ENCODE peak calls at places on chromosomes 13 and 19, in four cellular contexts. One of them, this sample, is unnamed.

GRCh38 chr13:99970761-99971575 is 599 bp downstream of the ZIC5 start:
- DNase-seq in A549: no peak
- DNase-seq in K562: peak
- DNase-seq in HepG2: no peak
- DNase-seq in this sample: no peak

GRCh38 chr19:21568816-21569496 is 63.6 kb downstream of the ZNF429 start:
- DNase-seq in A549: no peak
- DNase-seq in K562: no peak
- DNase-seq in HepG2: no peak
- DNase-seq in this sample: no peak

GRCh38 chr19:47284324-47284899 is 9.7 kb downstream of the INAFM1 start:
- DNase-seq in A549: peak
- DNase-seq in K562: peak
- DNase-seq in HepG2: peak
- DNase-seq in this sample: no peak

GRCh38 chr19:32166238-32166637 is 179.2 kb upstream of the ZNF507 start:
- DNase-seq in A549: no peak
- DNase-seq in K562: no peak
- DNase-seq in HepG2: no peak
- DNase-seq in this sample: no peak

GRCh38 chr13:59318320-59318930 is 845.3 kb downstream of the DIAPH3 start:
- DNase-seq in A549: peak
- DNase-seq in K562: peak
- DNase-seq in HepG2: peak
- DNase-seq in this sample: peak

GRCh38 chr13:103351035-103351828 is 285.0 kb upstream of the SLC10A2 start:
- DNase-seq in A549: no peak
- DNase-seq in K562: no peak
- DNase-seq in HepG2: no peak
- DNase-seq in this sample: no peak

GRCh38 chr13:33722216-33722900 is 95.6 kb upstream of the RFC3 start:
- DNase-seq in A549: no peak
- DNase-seq in K562: no peak
- DNase-seq in HepG2: no peak
- DNase-seq in this sample: no peak

GRCh38 chr13:39419068-39419467 is 183.9 kb downstream of the LHFPL6 start:
- DNase-seq in A549: no peak
- DNase-seq in K562: no peak
- DNase-seq in HepG2: no peak
- DNase-seq in this sample: no peak

GRCh38 chr13:48201044-48201443 is 32.0 kb upstream of the ITM2B start:
- DNase-seq in A549: no peak
- DNase-seq in K562: no peak
- DNase-seq in HepG2: peak
- DNase-seq in this sample: no peak

GRCh38 chr19:2770055-2771013 is 12.7 kb downstream of the SGTA start:
- DNase-seq in A549: no peak
- DNase-seq in K562: no peak
- DNase-seq in HepG2: no peak
- DNase-seq in this sample: no peak

GRCh38 chr19:8367327-8368001 is 3.5 kb downstream of the ANGPTL4 start:
- DNase-seq in A549: no peak
- DNase-seq in K562: peak
- DNase-seq in HepG2: no peak
- DNase-seq in this sample: no peak

GRCh38 chr19:1101337-1101698 is 2.5 kb upstream of the GPX4 start:
- DNase-seq in A549: no peak
- DNase-seq in K562: no peak
- DNase-seq in HepG2: no peak
- DNase-seq in this sample: no peak

GRCh38 chr13:24618219-24618955 is 61.8 kb upstream of the ATP12A start:
- DNase-seq in A549: no peak
- DNase-seq in K562: no peak
- DNase-seq in HepG2: no peak
- DNase-seq in this sample: peak

GRCh38 chr13:19860884-19861655 is 2.4 kb downstream of the ZMYM5 start:
- DNase-seq in A549: no peak
- DNase-seq in K562: no peak
- DNase-seq in HepG2: peak
- DNase-seq in this sample: no peak

GRCh38 chr13:43303040-43303729 is 279.8 kb downstream of the DNAJC15 start:
- DNase-seq in A549: no peak
- DNase-seq in K562: no peak
- DNase-seq in HepG2: peak
- DNase-seq in this sample: no peak

GRCh38 chr19:6887326-6887725 is at the start of gene ADGRE1:
- DNase-seq in A549: no peak
- DNase-seq in K562: no peak
- DNase-seq in HepG2: no peak
- DNase-seq in this sample: no peak

GRCh38 chr19:48558018-48558684 is 6.2 kb downstream of the SULT2B1 start:
- DNase-seq in A549: peak
- DNase-seq in K562: peak
- DNase-seq in HepG2: peak
- DNase-seq in this sample: no peak

GRCh38 chr13:72932250-72932649 is 126.6 kb upstream of the KLF5 start:
- DNase-seq in A549: no peak
- DNase-seq in K562: no peak
- DNase-seq in HepG2: no peak
- DNase-seq in this sample: no peak

GRCh38 chr13:80975903-80976302 is 635.0 kb upstream of the SPRY2 start:
- DNase-seq in A549: no peak
- DNase-seq in K562: no peak
- DNase-seq in HepG2: peak
- DNase-seq in this sample: no peak

GRCh38 chr13:93991569-93991968 is 487.9 kb downstream of the DCT start:
- DNase-seq in A549: no peak
- DNase-seq in K562: no peak
- DNase-seq in HepG2: no peak
- DNase-seq in this sample: no peak

GRCh38 chr19:16153582-16154336 is 10.3 kb downstream of the HSH2D start:
- DNase-seq in A549: no peak
- DNase-seq in K562: peak
- DNase-seq in HepG2: no peak
- DNase-seq in this sample: no peak

GRCh38 chr13:112753868-112754267 is 64.0 kb downstream of the ATP11A start:
- DNase-seq in A549: no peak
- DNase-seq in K562: no peak
- DNase-seq in HepG2: no peak
- DNase-seq in this sample: no peak

GRCh38 chr13:42367836-42368235 is 95.9 kb downstream of the AKAP11 start:
- DNase-seq in A549: no peak
- DNase-seq in K562: no peak
- DNase-seq in HepG2: no peak
- DNase-seq in this sample: no peak

GRCh38 chr19:46704379-46705076 is 12.4 kb downstream of the PRKD2 start:
- DNase-seq in A549: peak
- DNase-seq in K562: peak
- DNase-seq in HepG2: peak
- DNase-seq in this sample: no peak

GRCh38 chr19:56080669-56081401 is 40.3 kb downstream of the ZNF787 start:
- DNase-seq in A549: peak
- DNase-seq in K562: peak
- DNase-seq in HepG2: peak
- DNase-seq in this sample: peak

GRCh38 chr13:59641758-59642157 is 522.0 kb downstream of the DIAPH3 start:
- DNase-seq in A549: no peak
- DNase-seq in K562: no peak
- DNase-seq in HepG2: no peak
- DNase-seq in this sample: no peak

GRCh38 chr13:30133976-30134375 is 173.4 kb downstream of the KATNAL1 start:
- DNase-seq in A549: no peak
- DNase-seq in K562: no peak
- DNase-seq in HepG2: no peak
- DNase-seq in this sample: no peak

GRCh38 chr19:36605101-36605838 is at the start of gene ZNF382:
- DNase-seq in A549: no peak
- DNase-seq in K562: no peak
- DNase-seq in HepG2: peak
- DNase-seq in this sample: peak
- TF ChIP-seq POLR2AphosphoS2 in A549: no peak
- TF ChIP-seq POLR2AphosphoS2 in K562: no peak
- TF ChIP-seq POLR2AphosphoS2 in HepG2: no peak
- TF ChIP-seq POLR2AphosphoS2 in this sample: peak

DNA sequence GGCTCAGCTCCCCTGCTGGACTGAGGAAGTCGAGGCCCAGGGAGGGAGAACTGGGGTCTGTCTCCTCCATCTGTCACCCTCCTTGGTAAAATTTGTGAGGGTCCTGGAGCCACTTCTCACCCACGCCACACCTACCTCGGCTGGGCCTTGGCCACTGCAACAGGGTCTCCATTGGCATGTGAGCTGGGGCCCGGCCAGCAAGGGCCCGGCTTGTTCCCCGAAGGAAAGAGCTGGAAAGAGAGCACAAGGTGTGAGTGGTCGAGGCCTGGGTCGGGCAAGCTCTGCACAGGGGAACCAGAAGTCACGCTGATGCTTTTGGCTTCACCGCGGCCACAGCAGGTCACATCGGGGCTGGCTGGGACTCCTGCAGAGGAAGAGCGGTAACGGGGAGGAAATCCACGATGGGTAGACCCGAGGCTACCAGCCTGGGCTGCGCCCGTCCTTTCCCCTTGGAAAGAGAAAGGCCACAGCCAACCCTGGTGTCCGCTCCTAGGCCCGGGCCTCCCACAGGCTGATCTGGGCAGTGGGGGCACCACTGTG is 9.0 kb downstream of the NANOS3 start:
- DNase-seq in A549: no peak
- DNase-seq in K562: no peak
- DNase-seq in HepG2: no peak
- DNase-seq in this sample: no peak
- TF ChIP-seq POLR2AphosphoS2 in A549: no peak
- TF ChIP-seq POLR2AphosphoS2 in K562: no peak
- TF ChIP-seq POLR2AphosphoS2 in HepG2: no peak
- TF ChIP-seq POLR2AphosphoS2 in this sample: no peak

DNA sequence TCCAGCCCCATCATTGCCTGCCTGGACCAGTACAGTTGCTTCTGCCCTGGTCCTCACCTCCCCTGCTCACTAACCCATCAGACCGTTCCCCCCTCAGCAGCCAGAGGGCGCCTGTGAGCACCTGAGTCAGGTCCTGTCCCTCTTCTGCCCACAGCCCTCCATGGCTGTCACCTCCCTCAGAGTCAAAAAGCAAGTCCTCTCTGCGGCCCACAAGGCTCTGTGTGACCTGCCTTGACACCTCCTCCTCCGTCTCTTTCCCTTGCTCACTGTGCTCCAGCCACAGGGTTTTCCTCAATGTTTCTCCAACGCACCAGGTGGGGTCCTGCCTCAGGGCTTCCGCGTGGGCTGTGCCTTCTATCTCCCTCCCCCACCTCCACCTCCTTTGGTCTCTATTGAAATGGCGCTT is 29.4 kb upstream of the PTPRS start:
- DNase-seq in A549: peak
- DNase-seq in K562: peak
- DNase-seq in HepG2: peak
- DNase-seq in this sample: no peak
- TF ChIP-seq POLR2AphosphoS2 in A549: no peak
- TF ChIP-seq POLR2AphosphoS2 in K562: no peak
- TF ChIP-seq POLR2AphosphoS2 in HepG2: no peak
- TF ChIP-seq POLR2AphosphoS2 in this sample: no peak

DNA sequence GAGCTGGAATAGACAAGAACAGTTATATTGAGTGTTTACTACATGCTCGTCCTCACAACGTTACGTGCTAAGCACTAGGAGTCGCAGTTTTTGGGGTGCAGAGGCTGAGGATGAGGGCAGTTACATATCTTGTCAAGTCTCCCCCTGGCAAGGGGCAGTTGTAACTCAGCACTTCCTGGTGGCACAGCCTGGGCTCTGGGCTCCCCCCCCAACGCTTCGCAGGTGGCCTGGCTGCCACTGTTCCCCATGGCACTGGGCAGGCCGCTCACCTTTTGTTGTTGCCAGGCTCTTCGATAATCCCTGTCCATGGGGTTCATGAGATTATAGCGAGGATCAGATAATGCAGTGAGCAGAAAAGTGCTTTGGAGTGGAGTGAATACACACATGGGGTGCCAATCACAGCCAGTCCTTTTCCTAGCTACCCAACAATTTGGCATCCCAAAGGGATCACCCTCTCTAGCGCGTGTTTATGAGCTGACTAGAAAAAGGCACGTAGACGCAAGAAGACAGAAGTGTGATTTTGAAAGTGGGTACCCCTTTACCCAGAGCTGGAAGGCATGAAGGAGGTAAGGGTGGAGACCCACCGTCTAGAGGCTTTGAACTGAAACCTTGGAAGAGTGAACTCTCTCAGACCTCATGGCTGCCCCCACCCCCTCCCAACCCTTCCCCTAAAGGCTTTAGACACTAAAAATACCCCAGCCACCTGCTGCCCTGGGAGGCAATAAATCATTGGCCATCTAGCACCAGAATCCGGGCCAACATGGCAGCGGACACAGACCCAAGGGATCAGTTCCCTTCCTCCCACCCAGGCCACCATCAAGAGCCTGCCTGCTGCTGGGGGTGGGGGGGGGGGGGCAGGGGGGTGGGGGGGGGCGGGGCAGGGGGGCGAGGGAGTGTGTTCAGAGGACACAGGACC is 23.7 kb downstream of the ARL11 start:
- DNase-seq in A549: no peak
- DNase-seq in K562: no peak
- DNase-seq in HepG2: no peak
- DNase-seq in this sample: no peak
- TF ChIP-seq POLR2AphosphoS2 in A549: no peak
- TF ChIP-seq POLR2AphosphoS2 in K562: no peak
- TF ChIP-seq POLR2AphosphoS2 in HepG2: no peak
- TF ChIP-seq POLR2AphosphoS2 in this sample: no peak

GRCh38 chr19:18657590-18658365 is 20.9 kb downstream of the KLHL26 start:
- DNase-seq in A549: no peak
- DNase-seq in K562: peak
- DNase-seq in HepG2: no peak
- DNase-seq in this sample: no peak

GRCh38 chr19:18655173-18655844 is 18.5 kb downstream of the KLHL26 start:
- DNase-seq in A549: no peak
- DNase-seq in K562: no peak
- DNase-seq in HepG2: no peak
- DNase-seq in this sample: no peak

GRCh38 chr19:18654469-18654868 is 17.6 kb downstream of the KLHL26 start:
- DNase-seq in A549: no peak
- DNase-seq in K562: no peak
- DNase-seq in HepG2: no peak
- DNase-seq in this sample: no peak

GRCh38 chr19:18658366-18658855 is 21.6 kb downstream of the KLHL26 start:
- DNase-seq in A549: no peak
- DNase-seq in K562: no peak
- DNase-seq in HepG2: no peak
- DNase-seq in this sample: no peak

GRCh38 chr19:18656337-18657086 is 19.7 kb downstream of the KLHL26 start:
- DNase-seq in A549: no peak
- DNase-seq in K562: no peak
- DNase-seq in HepG2: no peak
- DNase-seq in this sample: no peak
- TF ChIP-seq POLR2AphosphoS2 in A549: no peak
- TF ChIP-seq POLR2AphosphoS2 in K562: no peak
- TF ChIP-seq POLR2AphosphoS2 in HepG2: no peak
- TF ChIP-seq POLR2AphosphoS2 in this sample: no peak

GRCh38 chr13:27744861-27745260 is 47.4 kb upstream of the GSX1 start:
- DNase-seq in A549: no peak
- DNase-seq in K562: no peak
- DNase-seq in HepG2: no peak
- DNase-seq in this sample: no peak
- TF ChIP-seq POLR2AphosphoS2 in A549: no peak
- TF ChIP-seq POLR2AphosphoS2 in K562: no peak
- TF ChIP-seq POLR2AphosphoS2 in HepG2: no peak
- TF ChIP-seq POLR2AphosphoS2 in this sample: no peak

GRCh38 chr19:49932731-49933131 is 3.4 kb upstream of the NUP62 start:
- DNase-seq in A549: no peak
- DNase-seq in K562: no peak
- DNase-seq in HepG2: no peak
- DNase-seq in this sample: no peak
- TF ChIP-seq POLR2AphosphoS2 in A549: no peak
- TF ChIP-seq POLR2AphosphoS2 in K562: no peak
- TF ChIP-seq POLR2AphosphoS2 in HepG2: no peak
- TF ChIP-seq POLR2AphosphoS2 in this sample: peak

This sample was measured in GM12878.